ENCODE peak calls at places on chromosomes 1 and 21, in five cellular contexts. I is IMR-90, D is endodermal cell, V is brain microvascular endothelial cell, K is uterus. W is an unnamed sample.

GRCh38 chr1:89130716-89131115 is 4.8 kb upstream of the GBP2 start:
- DNase-seq in I (no peak), D (no peak), V (no peak), K (no peak), W (no peak)

GRCh38 chr1:167713330-167714081 is 8.3 kb upstream of the MPZL1 start:
- DNase-seq in I (peak), D (peak), V (no peak), K (peak), W (no peak)

GRCh38 chr1:245322673-245323072 is 167.9 kb downstream of the KIF26B start:
- DNase-seq in I (no peak), D (no peak), V (no peak), K (no peak), W (no peak)

GRCh38 chr1:23908453-23909341 is 4.5 kb downstream of the CNR2 start:
- DNase-seq in I (no peak), D (no peak), V (no peak), K (no peak), W (no peak)

GRCh38 chr1:100924991-100925390 is 29.1 kb downstream of the SLC30A7 start:
- DNase-seq in I (no peak), D (no peak), V (no peak), K (no peak), W (no peak)

GRCh38 chr1:107460009-107460408 is 319.2 kb downstream of the NTNG1 start:
- DNase-seq in I (no peak), D (no peak), V (no peak), K (no peak), W (no peak)

GRCh38 chr1:205842177-205842576 is 7.8 kb downstream of the PM20D1 start:
- DNase-seq in I (no peak), D (no peak), V (no peak), K (no peak), W (no peak)

GRCh38 chr21:15063081-15063820 is 1.5 kb downstream of the NRIP1 start:
- DNase-seq in I (peak), D (peak), V (no peak), K (no peak), W (no peak)

GRCh38 chr1:219784660-219785391 is 143.5 kb downstream of the SLC30A10 start:
- DNase-seq in I (peak), D (no peak), V (peak), K (peak), W (no peak)

GRCh38 chr21:43903451-43904091 is 38.5 kb downstream of the AGPAT3 start:
- DNase-seq in I (no peak), D (no peak), V (no peak), K (no peak), W (peak)

GRCh38 chr1:67429011-67429527 is 1.1 kb downstream of the SERBP1 start:
- DNase-seq in I (no peak), D (no peak), V (no peak), K (no peak), W (no peak)

GRCh38 chr1:46757256-46757955 is 38.5 kb upstream of the EFCAB14 start:
- DNase-seq in I (peak), D (peak), V (no peak), K (no peak), W (no peak)

GRCh38 chr1:97989094-97989680 is 68.4 kb upstream of the DPYD start:
- DNase-seq in I (peak), D (no peak), V (peak), K (no peak), W (no peak)

DNA sequence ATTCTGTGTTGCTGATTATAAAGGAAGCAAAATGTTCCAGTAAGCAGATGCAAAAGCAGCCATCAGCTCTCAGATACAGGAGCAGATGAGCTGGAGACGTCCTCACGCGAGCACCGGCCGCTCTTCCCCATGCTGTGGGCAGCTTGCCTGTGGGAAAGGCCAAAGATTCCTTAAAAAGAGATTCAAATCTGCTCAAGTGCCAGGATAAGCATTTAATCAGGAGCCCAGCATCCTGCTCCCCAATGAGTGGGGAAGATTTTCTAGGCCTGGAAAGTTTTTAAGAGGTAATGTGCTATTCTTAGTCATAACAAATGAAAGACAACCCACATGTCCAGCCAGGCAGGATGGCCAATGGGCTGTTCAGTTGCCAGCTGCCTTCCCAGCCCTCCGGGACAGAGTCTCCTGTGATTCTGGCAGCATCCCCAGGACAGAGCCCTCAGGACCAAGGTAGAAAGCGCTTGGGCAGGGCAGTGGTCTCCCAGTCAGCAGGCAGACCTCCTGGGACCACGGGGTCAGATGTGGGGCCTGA is 108.2 kb upstream of the TMPRSS2 start:
- DNase-seq in I (peak), D (no peak), V (peak), K (no peak), W (no peak)
- H3K4me3 ChIP-seq in I (no peak), D (no peak), V (no peak), K (no peak), W (no peak)

GRCh38 chr1:171155484-171155883 is 29.6 kb upstream of the FMO2 start:
- DNase-seq in I (no peak), D (no peak), V (no peak), K (no peak), W (no peak)

GRCh38 chr1:171152533-171152932 is 32.6 kb upstream of the FMO2 start:
- DNase-seq in I (no peak), D (no peak), V (no peak), K (no peak), W (no peak)

DNA sequence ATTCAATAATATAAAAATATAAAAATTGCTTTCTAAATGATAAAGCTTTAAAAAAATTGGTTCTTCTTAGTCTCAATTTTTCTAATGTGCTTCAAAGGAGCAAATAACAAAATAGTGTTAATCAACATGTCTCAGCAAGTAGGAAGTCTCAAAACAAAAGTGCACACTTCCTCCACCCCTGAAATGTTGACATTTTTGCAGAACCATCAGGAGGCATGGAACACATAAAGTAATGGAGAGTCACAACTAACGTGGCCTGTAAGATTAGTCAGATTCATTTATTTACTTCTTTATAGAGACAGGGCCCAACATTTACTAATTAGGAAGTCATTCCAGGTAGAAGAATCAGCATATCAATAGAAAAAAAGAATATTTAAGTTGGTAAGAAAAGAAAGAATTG is 34.9 kb upstream of the FMO2 start:
- DNase-seq in I (no peak), D (no peak), V (no peak), K (no peak), W (no peak)
- TF ChIP-seq CTCF in I (no peak), D (no peak), V (no peak), K (no peak), W (no peak)

GRCh38 chr1:246632584-246633168 is 66.4 kb downstream of the CNST start:
- DNase-seq in I (peak), D (no peak), V (peak), K (no peak), W (no peak)
- H3K27ac ChIP-seq in I (peak), D (no peak), V (peak), K (peak), W (no peak)

DNA sequence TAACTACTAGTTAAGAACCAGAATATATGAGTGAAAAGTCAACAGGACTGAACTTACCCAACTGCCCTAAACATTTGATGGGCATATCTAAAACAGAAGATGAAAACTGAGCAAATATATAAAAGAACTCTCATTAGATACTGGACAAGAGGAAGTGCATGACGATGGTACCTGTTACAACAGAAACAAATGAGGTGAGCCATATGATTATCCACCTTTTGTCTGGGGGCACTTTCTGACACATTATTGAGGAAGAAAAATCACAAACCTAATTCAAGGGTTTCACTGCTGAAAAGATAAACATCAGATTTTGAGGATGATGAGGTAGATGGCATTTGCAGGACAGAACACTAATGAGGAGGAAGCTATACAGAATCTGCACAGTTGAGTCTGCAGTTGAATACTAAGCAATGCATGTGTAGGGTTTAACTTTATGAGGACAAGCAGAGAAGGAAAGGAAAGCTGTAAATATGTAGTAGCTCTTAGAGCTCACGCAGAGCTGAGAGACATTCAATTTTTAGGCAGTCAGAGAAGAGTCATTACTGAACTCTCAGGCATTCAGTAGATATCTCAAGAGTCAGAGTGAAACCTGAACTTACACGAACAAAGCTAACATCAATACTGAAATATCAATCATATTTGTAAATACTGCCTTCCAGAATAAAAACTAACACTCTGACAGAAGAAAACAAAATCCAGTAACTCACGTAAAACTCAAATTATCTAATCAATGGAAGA is 262.1 kb downstream of the AKT3 start:
- DNase-seq in I (no peak), D (no peak), V (no peak), K (no peak), W (no peak)
- H3K4me3 ChIP-seq in I (no peak), D (no peak), V (no peak), K (no peak), W (no peak)